ENCODE peak calls at places on chromosomes 7 and 10, in seven cellular contexts. I, L, P, Q, T, W and K are unnamed samples.

GRCh38 chr7:2478387-2478760 is 2.2 kb upstream of the GRIFIN start:
- DNase-seq in I (no peak), L (no peak), P (peak; percentile 38), Q (peak; percentile 55), T (peak; percentile 96), W (no peak), K (peak; percentile 94)

GRCh38 chr10:102633282-102633681 is 11.0 kb upstream of the TRIM8 start:
- DNase-seq in I (no peak), L (peak; percentile 97), P (no peak), Q (no peak), T (no peak), W (peak; percentile 81), K (no peak)

GRCh38 chr10:69498711-69499471 is 47.6 kb downstream of the TSPAN15 start:
- DNase-seq in I (no peak), L (no peak), P (no peak), Q (peak; percentile 25), T (no peak), W (no peak), K (no peak)

GRCh38 chr7:18978108-18978495 is 139.3 kb downstream of the TWIST1 start:
- DNase-seq in I (no peak), L (peak; percentile 80), P (no peak), Q (no peak), T (no peak), W (peak; percentile 95), K (no peak)

GRCh38 chr7:64947252-64948000 is 43.4 kb downstream of the ZNF117 start:
- DNase-seq in I (no peak), L (no peak), P (no peak), Q (no peak), T (no peak), W (no peak), K (no peak)

GRCh38 chr7:150734293-150734692 is 2.9 kb upstream of the GIMAP5 start:
- DNase-seq in I (no peak), L (no peak), P (no peak), Q (no peak), T (no peak), W (no peak), K (no peak)

GRCh38 chr10:127881262-127881661 is 11.5 kb downstream of the CLRN3 start:
- DNase-seq in I (no peak), L (no peak), P (no peak), Q (no peak), T (peak; percentile 52), W (no peak), K (no peak)

GRCh38 chr10:78684954-78685353 is 383.8 kb upstream of the ZMIZ1 start:
- DNase-seq in I (no peak), L (no peak), P (no peak), Q (no peak), T (peak; percentile 36), W (no peak), K (no peak)

GRCh38 chr10:58573970-58574538 is 61.4 kb downstream of the BICC1 start:
- DNase-seq in I (no peak), L (no peak), P (no peak), Q (no peak), T (no peak), W (no peak), K (no peak)

GRCh38 chr7:128168667-128169210 is 72.3 kb upstream of the LEP start:
- DNase-seq in I (no peak), L (peak; percentile 12), P (peak; percentile 61), Q (no peak), T (peak; percentile 32), W (no peak), K (peak; percentile 76)

GRCh38 chr7:2585446-2585845 is 26.7 kb downstream of the IQCE start:
- DNase-seq in I (no peak), L (no peak), P (no peak), Q (no peak), T (no peak), W (no peak), K (no peak)

GRCh38 chr7:44489955-44490350 is 505 bp downstream of the NUDCD3 start:
- DNase-seq in I (no peak), L (no peak), P (peak; percentile 53), Q (no peak), T (peak; percentile 14), W (peak; percentile 25), K (peak; percentile 80)

GRCh38 chr7:156566812-156567549 is 73.6 kb upstream of the RNF32 start:
- DNase-seq in I (no peak), L (no peak), P (no peak), Q (no peak), T (peak; percentile 38), W (no peak), K (no peak)

GRCh38 chr7:2736411-2736914 is 48.5 kb downstream of the AMZ1 start:
- DNase-seq in I (peak; percentile 51), L (no peak), P (no peak), Q (peak; percentile 9), T (no peak), W (no peak), K (peak; percentile 65)

GRCh38 chr7:40697653-40698052 is 562.8 kb downstream of the SUGCT start:
- DNase-seq in I (no peak), L (no peak), P (no peak), Q (no peak), T (no peak), W (no peak), K (no peak)

GRCh38 chr10:63464402-63465292 is 1.1 kb downstream of the JMJD1C start:
- DNase-seq in I (no peak), L (no peak), P (peak; percentile 86), Q (peak; percentile 38), T (no peak), W (peak; percentile 26), K (no peak)

GRCh38 chr10:129744134-129744895 is 219.8 kb downstream of the EBF3 start:
- DNase-seq in I (peak; percentile 40), L (no peak), P (no peak), Q (peak; percentile 7), T (no peak), W (no peak), K (peak; percentile 52)

GRCh38 chr10:73998623-73999622 is 1.0 kb downstream of the VCL start:
- DNase-seq in I (peak; percentile 79), L (peak; percentile 84), P (peak; percentile 71), Q (peak; percentile 73), T (peak; percentile 72), W (peak; percentile 86), K (peak; percentile 74)

GRCh38 chr10:79139124-79139835 is 70.5 kb downstream of the ZMIZ1 start:
- DNase-seq in I (no peak), L (peak; percentile 71), P (peak; percentile 73), Q (peak; percentile 71), T (no peak), W (peak; percentile 97), K (no peak)

GRCh38 chr7:112334366-112334765 is 115.9 kb upstream of the IFRD1 start:
- DNase-seq in I (no peak), L (no peak), P (no peak), Q (no peak), T (no peak), W (no peak), K (no peak)

GRCh38 chr7:28052933-28053332 is 127.7 kb downstream of the JAZF1 start:
- DNase-seq in I (no peak), L (peak; percentile 82), P (no peak), Q (no peak), T (no peak), W (peak; percentile 82), K (no peak)

GRCh38 chr7:65980478-65981250 is 1.3 kb downstream of the GUSB start:
- DNase-seq in I (peak; percentile 78), L (peak; percentile 16), P (peak; percentile 87), Q (peak; percentile 29), T (peak; percentile 29), W (no peak), K (peak; percentile 60)

GRCh38 chr10:18460061-18460460 is 191.3 kb downstream of the NSUN6 start:
- DNase-seq in I (no peak), L (no peak), P (no peak), Q (no peak), T (no peak), W (no peak), K (no peak)

GRCh38 chr7:150990416-150991186 is at the start of gene NOS3:
- DNase-seq in I (no peak), L (no peak), P (no peak), Q (no peak), T (no peak), W (no peak), K (no peak)

GRCh38 chr7:111735661-111736323 is 173.5 kb upstream of the IMMP2L start:
- DNase-seq in I (no peak), L (peak; percentile 75), P (peak; percentile 88), Q (peak; percentile 56), T (peak; percentile 56), W (peak; percentile 77), K (peak; percentile 78)

GRCh38 chr7:123131140-123131539 is 68.6 kb downstream of the SLC13A1 start:
- DNase-seq in I (no peak), L (no peak), P (no peak), Q (no peak), T (no peak), W (no peak), K (no peak)
- TF ChIP-seq CTCF in I (no peak), L (no peak), P (no peak), Q (no peak), T (no peak), W (no peak), K (no peak)

GRCh38 chr7:20797174-20798080 is 10.7 kb upstream of the SP8 start:
- DNase-seq in I (no peak), L (no peak), P (peak; percentile 73), Q (no peak), T (peak; percentile 23), W (no peak), K (peak; percentile 29)
- TF ChIP-seq POLR2A in I (no peak), L (peak; percentile 24), P (peak; percentile 42), Q (no peak), T (no peak), W (no peak), K (no peak)

DNA sequence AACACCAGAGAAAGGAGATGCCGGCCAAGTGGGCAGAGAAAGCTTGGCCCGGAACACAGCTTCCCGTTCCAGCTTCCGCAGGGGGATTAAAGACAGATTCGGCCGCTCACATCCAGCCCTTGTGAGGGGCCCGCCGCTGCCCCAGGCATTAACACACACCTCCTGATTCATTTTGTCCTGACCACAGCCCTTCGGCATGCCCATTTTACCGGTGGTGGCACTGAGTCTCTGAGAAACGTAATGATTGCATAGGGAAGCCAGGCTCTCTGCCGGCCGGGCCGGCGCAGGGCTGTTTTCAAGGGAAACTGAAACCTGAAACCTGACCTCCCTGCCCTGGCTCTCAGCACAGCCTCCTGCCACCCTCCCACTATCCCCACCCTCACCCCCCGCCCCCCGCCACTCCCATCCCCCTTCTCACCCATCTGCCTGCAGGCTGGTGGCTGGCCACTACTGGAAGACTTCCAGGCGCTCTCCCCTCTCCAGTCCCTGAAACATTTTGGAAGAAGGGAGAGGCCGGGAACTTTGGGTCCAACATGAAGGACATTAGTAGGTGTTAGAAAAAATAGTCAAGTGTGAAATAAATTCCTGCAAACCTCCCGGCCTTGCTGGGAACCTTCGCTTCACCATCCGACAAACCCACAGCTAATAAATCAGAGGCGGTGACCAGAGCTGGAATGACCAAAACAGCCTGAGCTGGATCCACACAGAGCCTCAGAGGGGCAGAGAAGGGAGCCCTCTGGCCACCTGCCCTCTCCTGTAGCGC is 83.5 kb upstream of the CUX1 start:
- DNase-seq in I (no peak), L (peak; percentile 18), P (peak; percentile 90), Q (peak; percentile 46), T (peak; percentile 73), W (peak; percentile 47), K (no peak)
- H3K4me3 ChIP-seq in I (peak overlapping the region; percentile 38), L (peak overlapping the region; percentile 33), P (peak overlapping the region; percentile 38), Q (peak overlapping the region; percentile 31), T (no peak overlapping the region), W (no peak overlapping the region), K (no peak overlapping the region)

DNA sequence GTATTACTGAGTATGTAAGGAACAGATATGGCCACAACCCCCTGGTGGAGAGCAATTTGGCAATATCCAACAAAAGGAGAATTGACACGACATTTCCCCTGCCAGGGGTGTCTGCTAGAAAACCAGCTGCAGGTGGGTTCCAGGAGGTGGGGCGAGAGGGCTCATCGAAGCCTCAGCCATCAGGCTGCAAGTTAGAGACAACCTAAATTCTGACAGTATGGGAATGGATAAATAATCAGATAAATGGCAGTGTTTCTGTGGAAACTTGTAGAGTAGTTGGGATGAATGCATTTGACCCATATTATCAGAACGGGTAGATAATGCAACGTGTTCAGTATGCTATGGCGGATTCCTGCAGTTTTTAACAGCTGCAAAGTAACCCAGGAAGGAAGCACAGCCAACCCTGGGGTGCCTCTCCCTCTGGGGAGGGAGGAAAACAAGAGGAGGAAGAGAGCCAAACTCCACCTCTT is 3.5 kb downstream of the TMEM273 start:
- DNase-seq in I (no peak), L (no peak), P (peak; percentile 75), Q (no peak), T (no peak), W (no peak), K (no peak)
- TF ChIP-seq CTCF in I (no peak), L (no peak), P (peak; percentile 15), Q (no peak), T (no peak), W (no peak), K (no peak)